ENCODE peak calls at places on chromosomes 2 and 18, in nine cellular contexts. One of them, this sample, is unnamed. For H3K36me3, the result is how much of the 10 kb centered on the place peaks cover.

GRCh38 chr18:30175621-30176225 is 866.8 kb downstream of the DSC3 start:
- DNase-seq in lower lobe of right lung: no peak
- DNase-seq in neural progenitor cell: no peak
- DNase-seq in heart right ventricle: no peak
- DNase-seq in heart left ventricle: no peak
- DNase-seq in adrenal gland: no peak
- DNase-seq in cardiac muscle cell: no peak
- DNase-seq in brain microvascular endothelial cell: no peak
- DNase-seq in PC-9: no peak
- DNase-seq in this sample: no peak

GRCh38 chr2:7191927-7192326 is 274.7 kb downstream of the RNF144A start:
- DNase-seq in cardiac muscle cell: peak
- DNase-seq in adrenal gland: no peak
- DNase-seq in heart right ventricle: no peak
- DNase-seq in PC-9: no peak
- DNase-seq in brain microvascular endothelial cell: peak
- DNase-seq in neural progenitor cell: no peak
- DNase-seq in heart left ventricle: no peak
- DNase-seq in lower lobe of right lung: no peak
- DNase-seq in this sample: no peak

GRCh38 chr2:72134997-72135800 is 12.5 kb downstream of the CYP26B1 start:
- DNase-seq in neural progenitor cell: no peak
- DNase-seq in heart left ventricle: no peak
- DNase-seq in brain microvascular endothelial cell: no peak
- DNase-seq in lower lobe of right lung: no peak
- DNase-seq in adrenal gland: no peak
- DNase-seq in PC-9: no peak
- DNase-seq in cardiac muscle cell: no peak
- DNase-seq in heart right ventricle: no peak
- DNase-seq in this sample: no peak

GRCh38 chr18:58505181-58505580 is 123.7 kb downstream of the ALPK2 start:
- DNase-seq in adrenal gland: no peak
- DNase-seq in heart left ventricle: no peak
- DNase-seq in heart right ventricle: no peak
- DNase-seq in neural progenitor cell: no peak
- DNase-seq in lower lobe of right lung: no peak
- DNase-seq in cardiac muscle cell: no peak
- DNase-seq in PC-9: no peak
- DNase-seq in brain microvascular endothelial cell: no peak
- DNase-seq in this sample: no peak

GRCh38 chr2:118103963-118104942 is 16.0 kb downstream of the INSIG2 start:
- DNase-seq in lower lobe of right lung: no peak
- DNase-seq in PC-9: no peak
- DNase-seq in neural progenitor cell: no peak
- DNase-seq in heart right ventricle: no peak
- DNase-seq in cardiac muscle cell: no peak
- DNase-seq in brain microvascular endothelial cell: no peak
- DNase-seq in adrenal gland: no peak
- DNase-seq in heart left ventricle: no peak
- DNase-seq in this sample: peak

GRCh38 chr2:10846110-10846861 is 33.7 kb upstream of the PDIA6 start:
- DNase-seq in cardiac muscle cell: no peak
- DNase-seq in heart left ventricle: no peak
- DNase-seq in adrenal gland: no peak
- DNase-seq in brain microvascular endothelial cell: no peak
- DNase-seq in heart right ventricle: no peak
- DNase-seq in PC-9: no peak
- DNase-seq in lower lobe of right lung: no peak
- DNase-seq in neural progenitor cell: no peak
- DNase-seq in this sample: no peak

GRCh38 chr18:32018331-32019250 is at the start of gene RNF125:
- DNase-seq in cardiac muscle cell: peak
- DNase-seq in lower lobe of right lung: peak
- DNase-seq in neural progenitor cell: peak
- DNase-seq in brain microvascular endothelial cell: peak
- DNase-seq in PC-9: peak
- DNase-seq in adrenal gland: peak
- DNase-seq in heart left ventricle: peak
- DNase-seq in heart right ventricle: peak
- DNase-seq in this sample: peak

GRCh38 chr2:212683346-212683745 is 144.7 kb upstream of the ERBB4 start:
- DNase-seq in PC-9: no peak
- DNase-seq in neural progenitor cell: no peak
- DNase-seq in heart right ventricle: no peak
- DNase-seq in adrenal gland: no peak
- DNase-seq in brain microvascular endothelial cell: peak
- DNase-seq in cardiac muscle cell: peak
- DNase-seq in heart left ventricle: no peak
- DNase-seq in lower lobe of right lung: no peak
- DNase-seq in this sample: no peak

GRCh38 chr2:95143838-95144237 is 15.8 kb downstream of the ZNF514 start:
- DNase-seq in adrenal gland: no peak
- DNase-seq in neural progenitor cell: no peak
- DNase-seq in heart right ventricle: no peak
- DNase-seq in PC-9: no peak
- DNase-seq in heart left ventricle: no peak
- DNase-seq in lower lobe of right lung: no peak
- DNase-seq in cardiac muscle cell: no peak
- DNase-seq in brain microvascular endothelial cell: no peak
- DNase-seq in this sample: no peak

GRCh38 chr18:23893653-23894052 is 120.9 kb upstream of the TTC39C start:
- DNase-seq in adrenal gland: no peak
- DNase-seq in heart left ventricle: no peak
- DNase-seq in cardiac muscle cell: no peak
- DNase-seq in neural progenitor cell: no peak
- DNase-seq in heart right ventricle: no peak
- DNase-seq in brain microvascular endothelial cell: no peak
- DNase-seq in PC-9: no peak
- DNase-seq in lower lobe of right lung: no peak
- DNase-seq in this sample: no peak

GRCh38 chr2:71682341-71682740 is 229.0 kb downstream of the DYSF start:
- DNase-seq in heart right ventricle: no peak
- DNase-seq in adrenal gland: no peak
- DNase-seq in lower lobe of right lung: no peak
- DNase-seq in neural progenitor cell: no peak
- DNase-seq in heart left ventricle: peak
- DNase-seq in cardiac muscle cell: no peak
- DNase-seq in PC-9: no peak
- DNase-seq in brain microvascular endothelial cell: no peak
- DNase-seq in this sample: no peak

GRCh38 chr2:64947906-64948305 is 41.3 kb upstream of the SLC1A4 start:
- DNase-seq in lower lobe of right lung: no peak
- DNase-seq in neural progenitor cell: no peak
- DNase-seq in adrenal gland: no peak
- DNase-seq in heart right ventricle: no peak
- DNase-seq in brain microvascular endothelial cell: no peak
- DNase-seq in PC-9: no peak
- DNase-seq in heart left ventricle: no peak
- DNase-seq in cardiac muscle cell: no peak
- DNase-seq in this sample: no peak

GRCh38 chr2:239308696-239309397 is 92.0 kb downstream of the HDAC4 start:
- DNase-seq in cardiac muscle cell: peak
- DNase-seq in neural progenitor cell: no peak
- DNase-seq in lower lobe of right lung: no peak
- DNase-seq in brain microvascular endothelial cell: peak
- DNase-seq in adrenal gland: peak
- DNase-seq in heart right ventricle: no peak
- DNase-seq in heart left ventricle: no peak
- DNase-seq in PC-9: no peak
- DNase-seq in this sample: no peak

GRCh38 chr2:180622122-180622918 is 358.1 kb upstream of the UBE2E3 start:
- DNase-seq in brain microvascular endothelial cell: peak
- DNase-seq in lower lobe of right lung: no peak
- DNase-seq in adrenal gland: no peak
- DNase-seq in neural progenitor cell: no peak
- DNase-seq in heart right ventricle: no peak
- DNase-seq in cardiac muscle cell: peak
- DNase-seq in heart left ventricle: no peak
- DNase-seq in PC-9: no peak
- DNase-seq in this sample: no peak

DNA sequence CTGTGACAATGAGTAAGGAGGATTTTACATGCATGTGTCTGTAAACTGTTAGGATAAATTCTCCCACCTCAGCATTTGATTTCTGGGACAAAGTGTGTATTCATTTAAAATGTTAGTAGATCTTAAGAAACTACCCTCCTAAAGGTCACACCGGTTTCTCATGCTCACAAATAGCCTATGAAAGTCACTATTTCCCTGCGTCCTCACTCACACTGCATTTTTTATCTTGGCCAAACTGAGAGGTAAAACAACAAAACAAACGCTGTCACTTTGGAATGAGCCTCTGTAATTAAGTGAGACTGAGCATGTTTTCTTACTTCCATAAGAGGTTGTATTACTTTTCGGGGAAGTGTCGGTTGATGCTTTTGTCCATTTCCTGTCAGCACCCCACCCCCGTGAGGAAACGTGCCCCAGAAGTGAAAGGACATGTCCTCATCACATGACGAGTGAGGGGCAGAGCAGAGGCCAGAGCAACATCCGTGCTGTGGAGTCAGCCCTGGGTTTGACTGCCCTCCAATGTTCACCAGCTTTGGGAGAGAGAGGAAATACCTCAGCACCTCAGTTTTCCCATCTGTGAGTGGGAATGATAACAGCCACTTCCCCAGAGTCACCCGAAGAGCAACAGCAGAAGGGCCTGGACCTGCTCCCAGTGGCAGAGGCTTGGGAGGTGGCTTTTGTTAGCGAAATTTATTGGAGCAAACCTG is 3.1 kb downstream of the GYPC start:
- DNase-seq in neural progenitor cell: no peak
- DNase-seq in PC-9: no peak
- DNase-seq in adrenal gland: peak
- DNase-seq in brain microvascular endothelial cell: peak
- DNase-seq in heart right ventricle: peak
- DNase-seq in heart left ventricle: peak
- DNase-seq in lower lobe of right lung: peak
- DNase-seq in cardiac muscle cell: peak
- DNase-seq in this sample: peak
- H3K4me3 ChIP-seq in neural progenitor cell: no peak
- H3K4me3 ChIP-seq in PC-9: no peak
- H3K4me3 ChIP-seq in adrenal gland: no peak
- H3K4me3 ChIP-seq in brain microvascular endothelial cell: no peak
- H3K4me3 ChIP-seq in heart right ventricle: no peak
- H3K4me3 ChIP-seq in heart left ventricle: no peak
- H3K4me3 ChIP-seq in lower lobe of right lung: no peak
- H3K4me3 ChIP-seq in cardiac muscle cell: no peak
- H3K4me3 ChIP-seq in this sample: peak

DNA sequence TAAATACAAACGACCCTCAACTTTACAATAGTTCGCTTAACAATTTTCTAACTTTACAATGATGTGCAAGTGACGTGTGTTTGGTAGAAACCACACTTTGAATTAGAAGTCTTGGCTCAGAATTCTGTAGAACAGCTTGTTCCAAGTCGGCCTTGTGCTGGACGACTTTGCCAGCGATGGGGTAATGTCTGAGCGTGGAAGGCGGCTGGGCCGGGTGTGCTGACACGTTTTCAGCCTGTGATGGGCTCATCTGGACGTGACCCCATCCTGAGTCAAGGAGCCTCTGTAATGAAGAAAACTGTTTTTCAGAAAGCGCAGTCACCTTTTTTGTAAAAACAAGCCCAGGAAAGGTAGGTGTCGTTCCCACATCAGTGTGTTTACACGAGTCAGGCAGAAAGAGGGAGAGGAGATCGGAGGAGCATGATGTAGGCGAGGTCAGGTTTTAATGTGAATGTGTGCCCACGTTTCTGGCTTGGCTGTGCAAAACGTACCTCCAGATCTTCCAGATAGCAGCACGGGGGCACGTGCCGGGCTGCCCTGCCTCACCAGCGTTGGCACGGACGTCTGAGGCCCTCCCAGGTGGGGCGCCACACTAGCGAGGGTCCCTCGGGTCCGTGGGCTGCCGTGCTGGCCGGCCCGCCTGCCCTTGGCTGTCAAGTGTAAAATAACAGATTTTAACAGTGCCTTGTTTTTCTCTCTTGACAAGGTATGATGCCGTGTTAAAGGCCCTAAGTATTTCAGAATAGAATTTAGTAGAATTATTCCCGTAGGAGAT is 54.6 kb downstream of the CTDP1 start:
- DNase-seq in lower lobe of right lung: peak
- DNase-seq in heart left ventricle: peak
- DNase-seq in neural progenitor cell: no peak
- DNase-seq in cardiac muscle cell: no peak
- DNase-seq in brain microvascular endothelial cell: no peak
- DNase-seq in adrenal gland: no peak
- DNase-seq in heart right ventricle: no peak
- DNase-seq in PC-9: no peak
- DNase-seq in this sample: no peak
- H3K36me3 ChIP-seq in lower lobe of right lung: half or more
- H3K36me3 ChIP-seq in heart left ventricle: under half
- H3K36me3 ChIP-seq in neural progenitor cell: under half
- H3K36me3 ChIP-seq in cardiac muscle cell: under half
- H3K36me3 ChIP-seq in brain microvascular endothelial cell: half or more
- H3K36me3 ChIP-seq in adrenal gland: under half
- H3K36me3 ChIP-seq in heart right ventricle: half or more
- H3K36me3 ChIP-seq in PC-9: under half
- H3K36me3 ChIP-seq in this sample: under half

DNA sequence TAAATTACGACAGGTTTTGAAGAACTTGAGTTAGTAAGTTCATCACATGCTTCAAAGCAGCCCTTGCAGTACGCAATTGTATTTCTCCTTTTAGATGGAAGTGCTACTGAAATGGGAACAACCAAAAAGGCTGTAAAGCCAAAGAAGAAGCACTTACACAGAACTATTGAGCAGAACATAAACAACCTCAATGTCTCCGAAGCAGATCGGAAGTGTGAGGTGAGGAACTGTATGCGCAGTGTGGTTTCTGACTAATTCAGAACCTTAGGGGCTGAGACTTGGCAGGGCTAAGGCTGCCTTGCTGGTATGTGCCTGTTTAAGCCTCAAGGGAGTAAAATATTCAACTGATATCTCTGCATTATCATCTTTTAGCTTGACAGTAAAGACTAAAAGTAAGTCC is 8.4 kb downstream of the NCAPH start:
- DNase-seq in heart right ventricle: no peak
- DNase-seq in brain microvascular endothelial cell: peak
- DNase-seq in heart left ventricle: no peak
- DNase-seq in adrenal gland: no peak
- DNase-seq in PC-9: no peak
- DNase-seq in lower lobe of right lung: no peak
- DNase-seq in cardiac muscle cell: peak
- DNase-seq in neural progenitor cell: no peak
- DNase-seq in this sample: peak
- TF ChIP-seq CTCF in heart right ventricle: no peak
- TF ChIP-seq CTCF in brain microvascular endothelial cell: no peak
- TF ChIP-seq CTCF in heart left ventricle: no peak
- TF ChIP-seq CTCF in adrenal gland: no peak
- TF ChIP-seq CTCF in PC-9: no peak
- TF ChIP-seq CTCF in lower lobe of right lung: no peak
- TF ChIP-seq CTCF in cardiac muscle cell: no peak
- TF ChIP-seq CTCF in neural progenitor cell: no peak
- TF ChIP-seq CTCF in this sample: no peak

DNA sequence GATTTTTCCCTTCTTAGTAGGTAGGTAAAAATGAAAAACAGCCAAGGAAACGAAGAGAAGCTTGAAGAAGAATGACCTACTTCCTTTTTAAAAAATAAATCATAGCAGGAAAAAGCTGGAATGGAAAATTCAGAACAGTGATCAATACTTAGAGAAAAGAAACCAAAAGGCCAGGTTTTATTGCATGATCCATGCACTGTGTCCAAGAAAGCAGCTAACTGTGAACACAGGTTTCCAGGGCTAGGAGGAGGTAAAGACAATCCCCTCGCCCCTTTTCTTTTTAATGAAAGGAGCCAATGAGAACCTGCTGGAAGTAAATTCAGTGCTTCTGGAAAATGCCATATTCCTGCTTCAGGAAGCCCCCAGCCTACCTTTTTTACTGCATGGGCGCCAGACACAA is 47.2 kb downstream of the BOD1L2 start:
- DNase-seq in heart left ventricle: no peak
- DNase-seq in lower lobe of right lung: no peak
- DNase-seq in brain microvascular endothelial cell: no peak
- DNase-seq in cardiac muscle cell: no peak
- DNase-seq in PC-9: no peak
- DNase-seq in neural progenitor cell: no peak
- DNase-seq in heart right ventricle: no peak
- DNase-seq in adrenal gland: no peak
- DNase-seq in this sample: no peak
- H3K4me3 ChIP-seq in heart left ventricle: no peak
- H3K4me3 ChIP-seq in lower lobe of right lung: no peak
- H3K4me3 ChIP-seq in brain microvascular endothelial cell: no peak
- H3K4me3 ChIP-seq in cardiac muscle cell: no peak
- H3K4me3 ChIP-seq in PC-9: no peak
- H3K4me3 ChIP-seq in neural progenitor cell: no peak
- H3K4me3 ChIP-seq in heart right ventricle: no peak
- H3K4me3 ChIP-seq in adrenal gland: no peak
- H3K4me3 ChIP-seq in this sample: no peak